ENCODE peak calls at places on chromosomes 11 and 22, in six cellular contexts. One of them, this sample, is unnamed.

GRCh38 chr22:27718186-27719032 is 83.1 kb downstream of the MN1 start:
- DNase-seq in lower lobe of right lung: peak
- DNase-seq in astrocyte of the spinal cord: peak
- DNase-seq in heart left ventricle: peak
- DNase-seq in adrenal gland: peak
- DNase-seq in hepatocyte: peak
- DNase-seq in this sample: peak

GRCh38 chr11:6362185-6362867 is 27.9 kb upstream of the SMPD1 start:
- DNase-seq in lower lobe of right lung: peak
- DNase-seq in astrocyte of the spinal cord: no peak
- DNase-seq in heart left ventricle: peak
- DNase-seq in adrenal gland: no peak
- DNase-seq in hepatocyte: no peak
- DNase-seq in this sample: no peak

GRCh38 chr11:75554258-75555022 is 7.6 kb upstream of the SERPINH1 start:
- DNase-seq in lower lobe of right lung: peak
- DNase-seq in astrocyte of the spinal cord: peak
- DNase-seq in heart left ventricle: peak
- DNase-seq in adrenal gland: peak
- DNase-seq in hepatocyte: peak
- DNase-seq in this sample: peak

GRCh38 chr11:18844753-18845367 is 53.3 kb upstream of the PTPN5 start:
- DNase-seq in lower lobe of right lung: no peak
- DNase-seq in astrocyte of the spinal cord: peak
- DNase-seq in heart left ventricle: no peak
- DNase-seq in adrenal gland: no peak
- DNase-seq in hepatocyte: peak
- DNase-seq in this sample: peak

GRCh38 chr11:92227233-92227593 is 2.6 kb downstream of the FAT3 start:
- DNase-seq in lower lobe of right lung: no peak
- DNase-seq in astrocyte of the spinal cord: no peak
- DNase-seq in heart left ventricle: no peak
- DNase-seq in adrenal gland: no peak
- DNase-seq in hepatocyte: no peak
- DNase-seq in this sample: no peak

GRCh38 chr11:131137046-131137445 is 220.8 kb upstream of the SNX19 start:
- DNase-seq in lower lobe of right lung: no peak
- DNase-seq in astrocyte of the spinal cord: no peak
- DNase-seq in heart left ventricle: no peak
- DNase-seq in adrenal gland: no peak
- DNase-seq in hepatocyte: no peak
- DNase-seq in this sample: peak

GRCh38 chr11:77424639-77425038 is 49.3 kb downstream of the PAK1 start:
- DNase-seq in lower lobe of right lung: no peak
- DNase-seq in astrocyte of the spinal cord: no peak
- DNase-seq in heart left ventricle: no peak
- DNase-seq in adrenal gland: no peak
- DNase-seq in hepatocyte: no peak
- DNase-seq in this sample: no peak

GRCh38 chr11:101617735-101618332 is 34.0 kb upstream of the TRPC6 start:
- DNase-seq in lower lobe of right lung: no peak
- DNase-seq in astrocyte of the spinal cord: peak
- DNase-seq in heart left ventricle: no peak
- DNase-seq in adrenal gland: no peak
- DNase-seq in hepatocyte: no peak
- DNase-seq in this sample: no peak

GRCh38 chr11:29129850-29130249 is 887.0 kb downstream of the KCNA4 start:
- DNase-seq in lower lobe of right lung: no peak
- DNase-seq in astrocyte of the spinal cord: peak
- DNase-seq in heart left ventricle: no peak
- DNase-seq in adrenal gland: no peak
- DNase-seq in hepatocyte: no peak
- DNase-seq in this sample: peak

GRCh38 chr11:64235427-64236161 is 1.2 kb downstream of the VEGFB start:
- DNase-seq in lower lobe of right lung: no peak
- DNase-seq in astrocyte of the spinal cord: no peak
- DNase-seq in heart left ventricle: no peak
- DNase-seq in adrenal gland: no peak
- DNase-seq in hepatocyte: no peak
- DNase-seq in this sample: no peak

GRCh38 chr11:89489930-89490329 is 1.2 kb downstream of the NOX4 start:
- DNase-seq in lower lobe of right lung: no peak
- DNase-seq in astrocyte of the spinal cord: peak
- DNase-seq in heart left ventricle: no peak
- DNase-seq in adrenal gland: no peak
- DNase-seq in hepatocyte: no peak
- DNase-seq in this sample: no peak

GRCh38 chr11:21893468-21893867 is 299.4 kb upstream of the ANO5 start:
- DNase-seq in lower lobe of right lung: no peak
- DNase-seq in astrocyte of the spinal cord: no peak
- DNase-seq in heart left ventricle: no peak
- DNase-seq in adrenal gland: no peak
- DNase-seq in hepatocyte: peak
- DNase-seq in this sample: no peak

GRCh38 chr22:46362221-46362933 is 26.9 kb downstream of the TRMU start:
- DNase-seq in lower lobe of right lung: peak
- DNase-seq in astrocyte of the spinal cord: no peak
- DNase-seq in heart left ventricle: no peak
- DNase-seq in adrenal gland: no peak
- DNase-seq in hepatocyte: no peak
- DNase-seq in this sample: no peak

GRCh38 chr22:30996462-30996861 is 27.4 kb downstream of the TUG1 start:
- DNase-seq in lower lobe of right lung: no peak
- DNase-seq in astrocyte of the spinal cord: no peak
- DNase-seq in heart left ventricle: no peak
- DNase-seq in adrenal gland: no peak
- DNase-seq in hepatocyte: no peak
- DNase-seq in this sample: no peak

GRCh38 chr11:123434262-123434661 is 4.2 kb downstream of the GRAMD1B start:
- DNase-seq in lower lobe of right lung: no peak
- DNase-seq in astrocyte of the spinal cord: peak
- DNase-seq in heart left ventricle: no peak
- DNase-seq in adrenal gland: peak
- DNase-seq in hepatocyte: no peak
- DNase-seq in this sample: no peak

GRCh38 chr22:35642305-35642741 is 5.9 kb upstream of the APOL6 start:
- DNase-seq in lower lobe of right lung: no peak
- DNase-seq in astrocyte of the spinal cord: no peak
- DNase-seq in heart left ventricle: no peak
- DNase-seq in adrenal gland: no peak
- DNase-seq in hepatocyte: peak
- DNase-seq in this sample: no peak

GRCh38 chr11:112004389-112004788 is 20.8 kb upstream of the DLAT start:
- DNase-seq in lower lobe of right lung: no peak
- DNase-seq in astrocyte of the spinal cord: no peak
- DNase-seq in heart left ventricle: no peak
- DNase-seq in adrenal gland: no peak
- DNase-seq in hepatocyte: no peak
- DNase-seq in this sample: peak

GRCh38 chr11:123354371-123354770 is 75.7 kb upstream of the GRAMD1B start:
- DNase-seq in lower lobe of right lung: no peak
- DNase-seq in astrocyte of the spinal cord: no peak
- DNase-seq in heart left ventricle: no peak
- DNase-seq in adrenal gland: no peak
- DNase-seq in hepatocyte: no peak
- DNase-seq in this sample: no peak

GRCh38 chr11:33214187-33214586 is 43.0 kb upstream of the HIPK3 start:
- DNase-seq in lower lobe of right lung: no peak
- DNase-seq in astrocyte of the spinal cord: peak
- DNase-seq in heart left ventricle: no peak
- DNase-seq in adrenal gland: no peak
- DNase-seq in hepatocyte: no peak
- DNase-seq in this sample: no peak

DNA sequence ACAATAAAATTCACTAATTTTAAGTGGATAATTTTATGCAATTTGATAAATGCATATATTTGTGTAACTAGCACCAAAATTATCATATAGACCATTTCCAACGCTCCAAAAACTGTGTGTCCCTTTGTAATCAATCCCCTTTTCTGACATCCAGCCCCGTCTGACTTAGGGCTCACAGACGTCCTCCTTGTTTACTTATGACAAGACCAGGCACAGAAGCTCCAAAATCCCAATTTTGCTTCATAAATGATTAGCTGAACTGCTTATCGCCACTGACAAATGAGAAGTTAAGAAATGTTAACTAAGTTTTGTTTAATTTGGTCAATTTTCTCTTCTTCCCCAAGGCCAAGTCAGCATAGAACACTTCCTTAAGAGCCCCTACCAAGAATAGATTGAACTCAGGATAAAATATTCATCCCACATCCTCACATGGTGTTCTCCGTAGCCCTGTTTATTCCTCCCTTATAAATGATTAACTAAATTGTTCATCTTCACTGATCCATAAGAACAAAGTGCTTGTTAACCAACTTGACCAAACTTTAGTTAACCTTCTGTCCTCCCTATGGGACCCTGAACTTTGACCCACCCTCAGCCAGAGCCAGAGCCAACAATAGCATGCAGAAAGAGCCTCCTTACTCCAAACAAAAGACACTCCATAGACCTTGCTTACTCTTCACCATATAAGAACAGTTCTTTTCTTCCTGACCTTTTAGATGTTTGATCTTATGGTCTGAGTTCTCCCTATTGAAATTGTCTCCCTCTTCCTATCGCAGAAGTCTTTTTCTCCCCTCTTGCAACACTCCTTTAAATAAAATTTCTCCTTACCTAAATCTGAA is 30.8 kb upstream of the GLYAT start:
- DNase-seq in lower lobe of right lung: no peak
- DNase-seq in astrocyte of the spinal cord: no peak
- DNase-seq in heart left ventricle: no peak
- DNase-seq in adrenal gland: no peak
- DNase-seq in hepatocyte: peak
- DNase-seq in this sample: no peak
- TF ChIP-seq CTCF in lower lobe of right lung: no peak
- TF ChIP-seq CTCF in astrocyte of the spinal cord: no peak
- TF ChIP-seq CTCF in heart left ventricle: no peak
- TF ChIP-seq CTCF in adrenal gland: no peak
- TF ChIP-seq CTCF in hepatocyte: no peak
- TF ChIP-seq CTCF in this sample: no peak

DNA sequence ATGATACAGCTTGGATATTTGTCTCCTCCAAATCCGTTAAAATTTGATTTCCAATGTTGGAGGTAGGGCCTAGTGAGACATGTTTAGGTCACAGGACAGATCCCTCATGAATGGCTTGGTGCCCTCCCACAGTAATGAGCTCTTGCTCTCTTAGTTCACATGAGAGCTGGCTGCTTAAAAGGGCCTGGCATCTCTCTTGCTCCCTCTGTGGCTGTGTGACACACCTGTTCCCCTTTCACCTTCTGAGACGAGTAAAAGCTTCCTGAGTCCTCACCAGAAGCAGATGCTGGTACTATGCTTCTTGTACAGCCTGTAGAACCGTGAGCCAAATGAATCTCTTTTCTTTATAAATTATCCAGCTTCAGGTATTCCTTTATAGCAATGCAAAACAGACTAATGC is 3.5 kb downstream of the VPS37C start:
- DNase-seq in lower lobe of right lung: no peak
- DNase-seq in astrocyte of the spinal cord: no peak
- DNase-seq in heart left ventricle: no peak
- DNase-seq in adrenal gland: no peak
- DNase-seq in hepatocyte: no peak
- DNase-seq in this sample: no peak
- TF ChIP-seq CTCF in lower lobe of right lung: no peak
- TF ChIP-seq CTCF in astrocyte of the spinal cord: no peak
- TF ChIP-seq CTCF in heart left ventricle: no peak
- TF ChIP-seq CTCF in adrenal gland: no peak
- TF ChIP-seq CTCF in hepatocyte: no peak
- TF ChIP-seq CTCF in this sample: no peak

DNA sequence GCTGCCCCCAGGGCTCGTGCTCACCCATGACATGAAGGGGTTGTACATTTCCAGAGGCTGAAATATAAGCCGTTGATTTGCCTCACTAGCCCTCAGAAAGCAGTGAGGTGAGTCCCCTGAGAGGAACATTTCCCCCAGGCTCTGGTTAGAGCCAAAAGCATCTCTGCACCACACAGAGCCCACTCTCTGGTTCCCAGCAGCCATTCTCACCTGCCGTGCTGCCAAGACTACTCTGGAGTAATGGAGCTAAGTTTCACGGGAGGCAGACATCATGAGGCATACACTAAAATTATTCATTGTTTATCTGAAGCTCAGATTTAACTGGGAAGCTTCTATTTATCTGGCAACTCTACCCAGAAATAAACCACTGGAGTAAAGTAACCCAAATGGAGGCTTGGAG is 40.8 kb downstream of the CACNA1I start:
- DNase-seq in lower lobe of right lung: no peak
- DNase-seq in astrocyte of the spinal cord: no peak
- DNase-seq in heart left ventricle: no peak
- DNase-seq in adrenal gland: no peak
- DNase-seq in hepatocyte: no peak
- DNase-seq in this sample: no peak
- TF ChIP-seq CTCF in lower lobe of right lung: no peak
- TF ChIP-seq CTCF in astrocyte of the spinal cord: no peak
- TF ChIP-seq CTCF in heart left ventricle: no peak
- TF ChIP-seq CTCF in adrenal gland: no peak
- TF ChIP-seq CTCF in hepatocyte: no peak
- TF ChIP-seq CTCF in this sample: no peak

DNA sequence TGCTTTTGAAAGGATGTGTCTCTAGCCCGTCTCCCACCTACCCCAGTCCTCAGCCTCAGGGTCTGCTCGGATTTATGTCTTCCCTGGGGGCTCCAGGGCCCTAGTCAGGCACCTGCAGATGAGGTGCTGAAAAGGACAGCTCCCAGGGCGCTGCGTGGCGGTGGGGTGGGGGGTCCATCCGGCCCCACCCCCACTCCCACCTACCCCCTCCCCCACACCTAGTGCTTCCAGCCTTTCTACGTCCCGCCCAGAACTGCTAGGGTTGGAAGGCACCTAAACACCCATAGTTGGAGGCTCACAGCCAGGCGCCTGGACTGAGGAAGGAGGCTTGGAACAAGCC is 1.4 kb upstream of the ROBO3 start:
- DNase-seq in lower lobe of right lung: no peak
- DNase-seq in astrocyte of the spinal cord: no peak
- DNase-seq in heart left ventricle: no peak
- DNase-seq in adrenal gland: no peak
- DNase-seq in hepatocyte: peak
- DNase-seq in this sample: no peak
- TF ChIP-seq CTCF in lower lobe of right lung: no peak
- TF ChIP-seq CTCF in astrocyte of the spinal cord: no peak
- TF ChIP-seq CTCF in heart left ventricle: no peak
- TF ChIP-seq CTCF in adrenal gland: no peak
- TF ChIP-seq CTCF in hepatocyte: no peak
- TF ChIP-seq CTCF in this sample: no peak